ENCODE peak calls at places on chromosomes 4 and X, in eight cellular contexts. A, V, L, J, H, R, S and K are unnamed samples.

GRCh38 chrX:41720125-41720780 is 3.7 kb upstream of the GPR82 start:
- DNase-seq in H (peak; percentile 10), R (peak; percentile 58), J (no peak), L (no peak), S (no peak), V (no peak), A (no peak), K (no peak)

GRCh38 chr4:27013012-27013411 is 152.4 kb downstream of the STIM2 start:
- DNase-seq in S (no peak), V (no peak), H (no peak), J (no peak), R (no peak), A (no peak), L (no peak), K (no peak)

GRCh38 chrX:7219153-7219705 is 71.3 kb upstream of the PUDP start:
- DNase-seq in J (no peak), S (no peak), A (no peak), H (no peak), V (no peak), L (no peak), R (no peak), K (no peak)

GRCh38 chr4:1206299-1207156 is 34.1 kb upstream of the SPON2 start:
- DNase-seq in A (no peak), V (no peak), S (no peak), H (no peak), L (no peak), R (no peak), J (no peak), K (no peak)

GRCh38 chrX:83508006-83508405 is at the start of gene POU3F4:
- DNase-seq in A (no peak), L (no peak), J (no peak), S (no peak), V (no peak), H (no peak), R (no peak), K (no peak)

GRCh38 chr4:67106846-67107467 is 438.3 kb downstream of the CENPC start:
- DNase-seq in R (peak; percentile 7), H (no peak), J (no peak), V (peak; percentile 1), S (peak; percentile 15), L (no peak), A (no peak), K (no peak)

GRCh38 chr4:177441061-177441802 is 1.0 kb downstream of the AGA start:
- DNase-seq in H (peak; percentile 6), A (peak; percentile 59), L (no peak), J (peak; percentile 6), S (no peak), V (peak; percentile 35), R (peak; percentile 28), K (peak; percentile 45)

GRCh38 chrX:112851161-112851779 is 10.6 kb upstream of the AMOT start:
- DNase-seq in R (no peak), L (no peak), S (no peak), H (no peak), J (peak; percentile 4), V (no peak), A (no peak), K (peak; percentile 55)

GRCh38 chr4:129148892-129149291 is 52.9 kb downstream of the C4orf33 start:
- DNase-seq in V (no peak), H (no peak), L (no peak), A (no peak), R (no peak), J (no peak), S (no peak), K (no peak)

GRCh38 chrX:21800344-21800770 is 39.1 kb upstream of the MBTPS2 start:
- DNase-seq in L (no peak), J (peak; percentile 52), S (no peak), H (peak; percentile 54), V (peak; percentile 4), R (peak; percentile 22), A (no peak), K (peak; percentile 54)

GRCh38 chr4:134201216-134202098 is at the start of gene PABPC4L:
- DNase-seq in H (peak; percentile 31), R (peak; percentile 83), J (no peak), A (peak; percentile 62), L (no peak), S (peak; percentile 28), V (peak; percentile 19), K (peak; percentile 78)

GRCh38 chr4:83112239-83112638 is 2.3 kb downstream of the PLAC8 start:
- DNase-seq in V (no peak), L (no peak), S (no peak), J (no peak), A (no peak), H (no peak), R (no peak), K (no peak)
- TF ChIP-seq CTCF in V (no peak), L (no peak), S (no peak), J (no peak), A (no peak), H (no peak), R (no peak), K (no peak)

DNA sequence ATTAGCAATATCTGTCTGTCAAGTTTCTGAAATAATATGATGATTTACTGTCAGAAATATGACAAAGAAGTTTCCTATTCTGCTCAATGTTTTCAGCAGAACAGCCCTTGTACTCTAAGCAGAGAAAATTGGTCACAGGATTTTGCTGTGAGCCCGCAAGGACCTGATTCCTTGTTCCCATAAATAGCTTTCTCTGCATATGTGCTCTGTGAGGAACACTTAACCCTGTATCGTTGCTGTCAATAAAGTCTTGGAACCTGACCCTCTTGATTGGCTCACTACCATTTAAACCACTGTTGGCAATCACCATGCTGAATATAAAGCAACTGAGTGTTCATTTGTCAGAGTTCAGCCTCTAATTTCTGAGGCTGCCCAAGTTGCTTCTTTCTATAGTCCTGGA is 158.2 kb upstream of the NOCT start:
- DNase-seq in A (no peak), R (no peak), H (no peak), J (no peak), V (no peak), L (no peak), S (no peak), K (no peak)
- TF ChIP-seq CTCF in A (no peak), R (no peak), H (no peak), J (no peak), V (no peak), L (no peak), S (no peak), K (no peak)

GRCh38 chrX:81414630-81415029 is 212.7 kb downstream of the SH3BGRL start:
- DNase-seq in L (no peak), A (peak; percentile 8), J (no peak), V (no peak), S (no peak), R (peak; percentile 1), H (peak; percentile 1), K (no peak)
- TF ChIP-seq CTCF in L (no peak), A (peak; percentile 19), J (peak; percentile 2), V (peak; percentile 14), S (peak; percentile 19), R (peak; percentile 9), H (no peak), K (no peak)

DNA sequence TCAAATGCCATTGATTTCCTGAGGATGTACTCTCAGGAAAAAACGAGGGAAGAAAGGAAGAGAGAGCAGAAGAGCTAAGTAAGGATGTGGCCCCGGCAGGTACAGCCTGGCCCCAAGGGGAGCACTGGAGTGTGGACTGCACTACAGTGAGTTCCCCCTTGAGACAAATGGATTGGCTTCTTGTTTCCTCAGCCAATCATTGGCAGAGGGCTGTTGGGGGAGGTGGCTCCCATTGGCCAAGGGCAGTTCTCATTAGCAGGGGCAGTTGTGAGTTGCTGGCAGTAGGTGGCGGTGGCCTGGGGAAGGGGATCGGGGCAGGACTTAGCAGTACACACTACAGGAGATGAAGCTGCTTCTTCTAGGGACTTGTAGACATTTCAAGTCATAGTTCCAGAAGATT is 24.1 kb upstream of the OCIAD2 start:
- DNase-seq in J (no peak), H (no peak), V (peak; percentile 10), R (no peak), S (no peak), A (no peak), L (no peak), K (no peak)
- TF ChIP-seq CTCF in J (no peak), H (no peak), V (no peak), R (no peak), S (no peak), A (no peak), L (no peak), K (no peak)

DNA sequence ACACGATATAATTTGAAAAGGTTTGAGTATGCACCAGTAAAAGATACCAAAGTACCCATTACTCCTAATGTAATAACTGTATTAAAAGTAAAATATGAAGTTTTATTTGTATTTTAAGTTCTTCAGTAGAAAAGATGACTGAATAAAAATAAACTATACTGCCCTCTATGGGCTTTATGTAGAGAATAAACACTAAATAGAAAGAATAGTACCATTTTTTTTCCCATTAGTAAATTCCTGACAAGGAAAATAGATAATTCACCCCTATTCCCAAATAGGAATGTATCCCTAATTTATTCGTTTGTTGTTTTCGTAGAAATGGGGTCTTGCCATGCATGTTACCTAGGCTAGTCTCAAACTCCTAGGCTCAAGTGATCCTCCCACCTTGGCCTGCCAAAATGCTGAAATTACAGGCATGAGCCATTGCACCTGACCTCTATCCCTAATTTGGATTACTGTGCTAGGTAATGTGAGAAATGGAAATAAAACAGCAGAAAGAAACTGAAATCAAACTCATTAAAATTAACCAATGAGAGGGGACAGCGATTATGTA is 73.6 kb upstream of the COX18 start:
- DNase-seq in R (peak; percentile 8), J (no peak), S (no peak), L (no peak), A (no peak), H (no peak), V (no peak), K (no peak)
- TF ChIP-seq CTCF in R (peak; percentile 26), J (peak; percentile 19), S (peak; percentile 13), L (no peak), A (no peak), H (no peak), V (peak; percentile 20), K (no peak)

GRCh38 chr4:39026096-39026495 is 6.1 kb downstream of the TMEM156 start:
- DNase-seq in S (no peak), J (no peak), R (no peak), A (no peak), V (no peak), H (no peak), L (no peak), K (no peak)

GRCh38 chr4:39030726-39031125 is 1.5 kb downstream of the TMEM156 start:
- DNase-seq in J (no peak), R (peak; percentile 57), A (no peak), S (no peak), V (no peak), L (no peak), H (no peak), K (no peak)

GRCh38 chr4:39032218-39033085 is at the start of gene TMEM156:
- DNase-seq in L (no peak), J (peak; percentile 51), V (peak; percentile 78), S (no peak), R (peak; percentile 72), H (peak; percentile 56), A (peak; percentile 73), K (peak; percentile 59)

GRCh38 chr4:39025552-39026085 is 6.6 kb downstream of the TMEM156 start:
- DNase-seq in V (peak; percentile 57), A (peak; percentile 49), L (no peak), R (peak; percentile 84), H (no peak), J (no peak), S (no peak), K (peak; percentile 59)

GRCh38 chr4:39029752-39030694 is 2.2 kb downstream of the TMEM156 start:
- DNase-seq in R (peak; percentile 58), H (no peak), A (no peak), V (peak; percentile 30), L (no peak), S (no peak), J (no peak), K (no peak)
- TF ChIP-seq CTCF in R (peak; percentile 29), H (no peak), A (no peak), V (no peak), L (no peak), S (no peak), J (no peak), K (no peak)